ENCODE peak calls at places on chromosome 14, in five cellular contexts. I is kidney; H is islet precursor cell; M is mesenchymal stem cell; D is stimulated activated CD8-positive, alpha-beta memory T cell treated with anti-CD3 and anti-CD28 coated beads, Interleukin-2, amount 100 ng/mL, for 48 hours. E is an unnamed sample.

GRCh38 chr14:23076785-23077408 is 18.0 kb downstream of the ACIN1 start:
- DNase-seq in I (no peak), H (no peak), M (peak; percentile 58), D (no peak), E (no peak)

GRCh38 chr14:30295980-30296379 is 263.0 kb upstream of the G2E3 start:
- DNase-seq in I (no peak), H (no peak), M (no peak), D (no peak), E (no peak)

GRCh38 chr14:99517046-99517642 is 35.9 kb downstream of the CCNK start:
- DNase-seq in I (peak; percentile 55), H (peak; percentile 59), M (no peak), D (no peak), E (no peak)

GRCh38 chr14:30210630-30211029 is 283.0 kb upstream of the PRKD1 start:
- DNase-seq in I (no peak), H (no peak), M (peak; percentile 16), D (no peak), E (no peak)

GRCh38 chr14:104146651-104147345 is 8.4 kb downstream of the KIF26A start:
- DNase-seq in I (peak; percentile 71), H (peak; percentile 46), M (no peak), D (no peak), E (no peak)

GRCh38 chr14:69519253-69519661 is 34.7 kb downstream of the PLEKHD1 start:
- DNase-seq in I (no peak), H (peak; percentile 93), M (no peak), D (no peak), E (no peak)

GRCh38 chr14:104977008-104977680 is 1.0 kb downstream of the AHNAK2 start:
- DNase-seq in I (peak; percentile 83), H (no peak), M (no peak), D (no peak), E (no peak)

GRCh38 chr14:56874375-56874774 is 64.1 kb upstream of the OTX2 start:
- DNase-seq in I (no peak), H (no peak), M (no peak), D (no peak), E (no peak)

GRCh38 chr14:38207830-38208815 is at the start of gene SSTR1:
- DNase-seq in I (peak; percentile 61), H (peak; percentile 54), M (peak; percentile 45), D (no peak), E (no peak)

GRCh38 chr14:102594514-102595175 is 2.2 kb downstream of the RCOR1 start:
- DNase-seq in I (no peak), H (peak; percentile 77), M (peak; percentile 76), D (peak; percentile 51), E (peak; percentile 71)

GRCh38 chr14:99136047-99136400 is 136.0 kb downstream of the BCL11B start:
- DNase-seq in I (peak; percentile 55), H (peak; percentile 30), M (no peak), D (no peak), E (no peak)

GRCh38 chr14:65551019-65551643 is 138.6 kb downstream of the FUT8 start:
- DNase-seq in I (no peak), H (no peak), M (no peak), D (no peak), E (no peak)

GRCh38 chr14:106436310-106436905 is 910.0 kb downstream of the TMEM121 start:
- DNase-seq in I (no peak), H (no peak), M (no peak), D (peak; percentile 51), E (no peak)

GRCh38 chr14:85296466-85297210 is 233.3 kb upstream of the FLRT2 start:
- DNase-seq in I (no peak), H (peak; percentile 78), M (peak; percentile 87), D (no peak), E (no peak)

GRCh38 chr14:103444837-103445524 is 59.8 kb downstream of the MARK3 start:
- DNase-seq in I (no peak), H (no peak), M (peak; percentile 84), D (no peak), E (no peak)

GRCh38 chr14:69643430-69644200 is 32.2 kb downstream of the SUSD6 start:
- DNase-seq in I (no peak), H (no peak), M (no peak), D (peak; percentile 51), E (no peak)

GRCh38 chr14:52286659-52287649 is 19.5 kb downstream of the PTGDR start:
- DNase-seq in I (no peak), H (no peak), M (peak; percentile 18), D (no peak), E (no peak)

GRCh38 chr14:21070083-21070609 is at the start of gene ARHGEF40:
- DNase-seq in I (peak; percentile 89), H (peak; percentile 73), M (peak; percentile 53), D (no peak), E (no peak)

GRCh38 chr14:51327376-51327775 is 87.3 kb downstream of the TMX1 start:
- DNase-seq in I (no peak), H (no peak), M (peak; percentile 57), D (no peak), E (no peak)

GRCh38 chr14:59215353-59215752 is 26.9 kb downstream of the DAAM1 start:
- DNase-seq in I (no peak), H (no peak), M (no peak), D (no peak), E (no peak)

GRCh38 chr14:98889107-98889835 is 382.7 kb downstream of the BCL11B start:
- DNase-seq in I (no peak), H (no peak), M (no peak), D (no peak), E (no peak)

E was measured in GM12892.